ENCODE peak calls at places on chromosomes 3 and 15, in eight cellular contexts. O is IMR-90, V is body of pancreas, T is HCT116, I is uterus, C is endothelial cell of umbilical vein, N is heart left ventricle, H is prostate gland. G is an unnamed sample.
A peak's percentile ranks its signal among the peaks of the same experiment; 100 is the strongest.

GRCh38 chr3:189748046-189748445 is 116.9 kb downstream of the TP63 start:
- DNase-seq in O (no peak), V (no peak), T (no peak), I (no peak), C (peak; percentile 49), N (no peak), H (no peak), G (no peak)

GRCh38 chr3:13401149-13401548 is 19.0 kb downstream of the NUP210 start:
- DNase-seq in O (no peak), V (no peak), T (no peak), I (no peak), C (no peak), N (no peak), H (no peak), G (no peak)

GRCh38 chr3:154886437-154886836 is 193.7 kb upstream of the MME start:
- DNase-seq in O (peak; percentile 100), V (no peak), T (no peak), I (no peak), C (no peak), N (peak; percentile 11), H (no peak), G (no peak)

GRCh38 chr3:171936231-171936841 is 93.2 kb downstream of the TMEM212 start:
- DNase-seq in O (peak; percentile 78), V (no peak), T (no peak), I (no peak), C (no peak), N (no peak), H (no peak), G (no peak)

GRCh38 chr3:135191690-135192089 is 396.6 kb downstream of the EPHB1 start:
- DNase-seq in O (no peak), V (no peak), T (no peak), I (no peak), C (no peak), N (no peak), H (no peak), G (no peak)

GRCh38 chr3:136632625-136633081 is 119.5 kb downstream of the STAG1 start:
- DNase-seq in O (peak; percentile 22), V (no peak), T (no peak), I (no peak), C (no peak), N (no peak), H (no peak), G (no peak)

GRCh38 chr3:105906834-105907233 is 38.0 kb upstream of the CBLB start:
- DNase-seq in O (peak; percentile 86), V (peak; percentile 26), T (no peak), I (peak; percentile 41), C (peak; percentile 36), N (peak; percentile 70), H (no peak), G (no peak)

GRCh38 chr15:99955532-99955931 is 222.3 kb upstream of the LYSMD4 start:
- DNase-seq in O (no peak), V (no peak), T (no peak), I (no peak), C (no peak), N (no peak), H (peak; percentile 3), G (no peak)

GRCh38 chr15:94584833-94585244 is 353.5 kb downstream of the MCTP2 start:
- DNase-seq in O (no peak), V (no peak), T (no peak), I (no peak), C (peak; percentile 98), N (peak; percentile 18), H (no peak), G (no peak)

GRCh38 chr3:44104668-44105321 is 136.9 kb upstream of the TOPAZ1 start:
- DNase-seq in O (peak; percentile 16), V (no peak), T (peak; percentile 78), I (no peak), C (no peak), N (no peak), H (no peak), G (no peak)

GRCh38 chr3:172701758-172702157 is 9.1 kb downstream of the NCEH1 start:
- DNase-seq in O (no peak), V (no peak), T (no peak), I (no peak), C (no peak), N (no peak), H (no peak), G (no peak)

GRCh38 chr3:107065094-107065861 is 312.0 kb upstream of the CCDC54 start:
- DNase-seq in O (no peak), V (no peak), T (no peak), I (no peak), C (peak; percentile 13), N (peak; percentile 12), H (no peak), G (no peak)

GRCh38 chr15:96037584-96037983 is 292.9 kb upstream of the NR2F2 start:
- DNase-seq in O (peak; percentile 68), V (no peak), T (no peak), I (no peak), C (no peak), N (no peak), H (no peak), G (no peak)

GRCh38 chr3:157559401-157559800 is 56.2 kb upstream of the VEPH1 start:
- DNase-seq in O (peak; percentile 42), V (no peak), T (no peak), I (no peak), C (no peak), N (no peak), H (no peak), G (no peak)

GRCh38 chr15:100170280-100170654 is 171.5 kb downstream of the ADAMTS17 start:
- DNase-seq in O (no peak), V (no peak), T (no peak), I (no peak), C (no peak), N (no peak), H (no peak), G (no peak)

GRCh38 chr3:122921791-122922651 is 105.5 kb downstream of the SEMA5B start:
- DNase-seq in O (no peak), V (no peak), T (no peak), I (no peak), C (no peak), N (no peak), H (no peak), G (no peak)

GRCh38 chr3:17514597-17514996 is 227.8 kb downstream of the TBC1D5 start:
- DNase-seq in O (no peak), V (no peak), T (no peak), I (no peak), C (no peak), N (no peak), H (no peak), G (no peak)

DNA sequence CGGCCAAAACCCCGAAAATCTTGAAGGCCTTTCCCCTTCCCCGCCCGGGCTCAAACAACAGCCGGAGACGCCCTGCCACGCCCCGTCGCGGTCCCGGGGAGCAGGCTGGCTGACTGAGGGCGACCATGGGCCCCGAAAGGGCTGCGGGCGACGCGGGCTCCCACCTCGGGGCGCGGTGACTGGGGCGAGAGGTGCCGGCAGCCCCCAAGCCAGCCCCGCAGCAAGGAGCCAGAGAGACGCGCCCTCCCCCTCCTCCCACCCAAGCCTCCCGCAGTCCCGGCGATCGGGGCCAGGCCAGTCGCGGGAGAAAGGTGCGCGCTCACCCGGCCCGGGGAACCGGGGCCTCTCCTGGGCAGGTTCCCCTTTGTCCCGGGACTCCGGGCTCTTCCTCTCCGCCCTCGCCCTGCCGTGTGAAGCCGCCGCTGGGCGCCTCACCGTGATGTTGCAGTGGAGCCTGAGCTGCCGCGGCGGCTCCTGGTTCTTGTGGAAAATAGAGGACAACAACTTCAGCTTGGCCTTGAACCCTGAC is 30.6 kb upstream of the ZSCAN2 start:
- DNase-seq in O (no peak), V (peak; percentile 53), T (no peak), I (peak; percentile 53), C (no peak), N (peak; percentile 60), H (peak; percentile 40), G (peak; percentile 76)
- TF ChIP-seq POLR2A in O (no peak), V (no peak), T (no peak), I (no peak), C (peak; percentile 5), N (no peak), H (peak; percentile 10), G (peak; percentile 15)

GRCh38 chr3:186772886-186773417 is 10.4 kb upstream of the EIF4A2 start:
- DNase-seq in O (no peak), V (peak; percentile 45), T (no peak), I (peak; percentile 20), C (peak; percentile 39), N (peak; percentile 69), H (peak; percentile 29), G (peak; percentile 79)
- TF ChIP-seq POLR2A in O (no peak), V (no peak), T (no peak), I (no peak), C (no peak), N (no peak), H (no peak), G (no peak)

GRCh38 chr3:143142354-143142753 is 22.8 kb downstream of the CHST2 start:
- DNase-seq in O (no peak), V (no peak), T (no peak), I (no peak), C (no peak), N (no peak), H (no peak), G (no peak)

GRCh38 chr3:143137637-143138036 is 18.1 kb downstream of the CHST2 start:
- DNase-seq in O (no peak), V (no peak), T (no peak), I (no peak), C (no peak), N (no peak), H (no peak), G (no peak)

GRCh38 chr3:143138948-143139347 is 19.4 kb downstream of the CHST2 start:
- DNase-seq in O (no peak), V (no peak), T (no peak), I (no peak), C (no peak), N (no peak), H (no peak), G (no peak)

GRCh38 chr3:143140550-143140949 is 21.0 kb downstream of the CHST2 start:
- DNase-seq in O (no peak), V (no peak), T (no peak), I (no peak), C (no peak), N (no peak), H (no peak), G (no peak)

GRCh38 chr3:143139786-143140185 is 20.2 kb downstream of the CHST2 start:
- DNase-seq in O (peak; percentile 25), V (no peak), T (no peak), I (no peak), C (peak; percentile 32), N (peak; percentile 54), H (no peak), G (peak; percentile 12)
- TF ChIP-seq POLR2A in O (no peak), V (no peak), T (no peak), I (no peak), C (no peak), N (no peak), H (no peak), G (no peak)

GRCh38 chr3:63279442-63279841 is 1.3 kb downstream of the SYNPR start:
- DNase-seq in O (no peak), V (no peak), T (no peak), I (no peak), C (no peak), N (no peak), H (no peak), G (no peak)

GRCh38 chr3:63278171-63278999 is at the start of gene SYNPR:
- DNase-seq in O (no peak), V (no peak), T (no peak), I (no peak), C (no peak), N (no peak), H (no peak), G (no peak)

GRCh38 chr3:63279000-63279366 is 875 bp downstream of the SYNPR start:
- DNase-seq in O (no peak), V (no peak), T (no peak), I (no peak), C (no peak), N (no peak), H (no peak), G (no peak)

GRCh38 chr3:63274359-63274758 is 3.7 kb upstream of the SYNPR start:
- DNase-seq in O (no peak), V (no peak), T (no peak), I (no peak), C (no peak), N (no peak), H (no peak), G (no peak)
- TF ChIP-seq POLR2A in O (no peak), V (no peak), T (no peak), I (no peak), C (no peak), N (no peak), H (no peak), G (no peak)